ENCODE peak calls at places on chromosome 3, in six cellular contexts. N is tibial nerve, V is testis, Y is ovary, S is right lobe of liver, W is esophagus squamous epithelium. Q is an unnamed sample.
A peak's percentile ranks its signal among the peaks of the same experiment; 100 is the strongest.

GRCh38 chr3:27425896-27426565 is 56.8 kb upstream of the NEK10 start:
- DNase-seq in N (no peak), V (no peak), Y (no peak), S (no peak), W (no peak), Q (no peak)

GRCh38 chr3:116140100-116140689 is 305.1 kb downstream of the LSAMP start:
- DNase-seq in N (no peak), V (no peak), Y (no peak), S (no peak), W (no peak), Q (no peak)

GRCh38 chr3:126474498-126475410 is 937 bp downstream of the ZXDC start:
- DNase-seq in N (no peak), V (peak; percentile 49), Y (peak; percentile 59), S (peak; percentile 71), W (peak; percentile 22), Q (peak; percentile 72)

GRCh38 chr3:116256843-116257485 is 188.3 kb downstream of the LSAMP start:
- DNase-seq in N (no peak), V (no peak), Y (no peak), S (no peak), W (no peak), Q (no peak)

GRCh38 chr3:72480366-72480765 is 367.9 kb downstream of the SHQ1 start:
- DNase-seq in N (no peak), V (no peak), Y (no peak), S (no peak), W (no peak), Q (no peak)

GRCh38 chr3:158403013-158403412 is 168.0 kb upstream of the MLF1 start:
- DNase-seq in N (no peak), V (no peak), Y (no peak), S (no peak), W (no peak), Q (no peak)

GRCh38 chr3:174253221-174253620 is 605.9 kb upstream of the NAALADL2 start:
- DNase-seq in N (no peak), V (no peak), Y (no peak), S (no peak), W (no peak), Q (no peak)

GRCh38 chr3:142124243-142124642 is 25.1 kb downstream of the TFDP2 start:
- DNase-seq in N (no peak), V (no peak), Y (no peak), S (no peak), W (no peak), Q (no peak)

GRCh38 chr3:64571982-64572381 is 115.8 kb downstream of the ADAMTS9 start:
- DNase-seq in N (no peak), V (peak; percentile 67), Y (no peak), S (no peak), W (no peak), Q (no peak)

GRCh38 chr3:29581311-29581710 is 300.4 kb downstream of the RBMS3 start:
- DNase-seq in N (no peak), V (no peak), Y (no peak), S (no peak), W (no peak), Q (no peak)

GRCh38 chr3:177468816-177469590 is 271.7 kb upstream of the TBL1XR1 start:
- DNase-seq in N (no peak), V (no peak), Y (no peak), S (no peak), W (no peak), Q (no peak)
- H3K4me3 ChIP-seq in N (no peak overlapping the region), V (no peak overlapping the region), Y (no peak overlapping the region), S (no peak overlapping the region), W (no peak overlapping the region), Q (no peak overlapping the region)

GRCh38 chr3:49718419-49719213 is 868 bp downstream of the AMIGO3 start:
- DNase-seq in N (no peak), V (no peak), Y (no peak), S (peak; percentile 55), W (no peak), Q (peak; percentile 39)
- H3K27ac ChIP-seq in N (no peak overlapping the region), V (no peak overlapping the region), Y (no peak overlapping the region), S (no peak overlapping the region), W (peak overlapping the region; percentile 83), Q (no peak overlapping the region)

DNA sequence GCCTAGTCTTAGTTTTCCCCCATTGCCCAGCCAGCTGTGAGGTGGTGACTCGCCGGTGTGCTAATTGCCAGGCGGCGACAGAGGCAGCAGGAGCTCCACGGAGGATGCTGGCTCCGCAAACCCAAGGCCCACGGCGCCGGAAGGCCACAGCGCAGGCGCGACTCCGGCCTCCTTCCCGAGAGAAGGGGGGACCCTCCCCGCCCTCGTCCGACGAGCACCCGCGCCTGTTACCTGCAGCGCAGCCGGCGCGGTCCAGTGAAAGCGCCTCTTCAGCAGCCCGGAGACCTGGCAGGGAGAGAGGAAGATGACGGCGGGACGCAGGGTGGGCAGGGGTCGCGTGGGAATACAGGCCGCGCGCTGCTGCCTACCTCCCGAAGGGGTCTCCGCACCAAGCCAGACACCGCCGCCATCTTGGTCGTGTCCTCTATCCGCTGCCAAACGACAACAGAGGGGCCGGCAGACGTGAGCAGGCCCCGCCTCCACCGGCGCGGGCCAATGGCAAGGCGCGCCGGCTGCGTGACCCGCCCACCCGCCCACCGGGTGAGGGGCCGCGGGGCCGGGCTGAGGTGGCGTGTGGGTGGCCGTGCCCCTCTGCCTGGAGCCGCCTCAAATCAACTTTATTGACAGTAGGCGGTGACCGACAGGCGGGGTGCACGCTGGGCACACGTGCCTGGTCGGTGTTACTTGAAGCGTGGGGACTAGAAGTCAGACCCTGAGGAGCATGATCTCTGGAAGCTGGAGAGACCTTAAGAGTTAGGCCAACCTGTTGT is at the start of gene PDHB:
- DNase-seq in N (peak; percentile 76), V (peak; percentile 95), Y (peak; percentile 92), S (peak; percentile 93), W (peak; percentile 48), Q (peak; percentile 95)
- TF ChIP-seq POLR2A in N (peak; percentile 42), V (no peak), Y (peak; percentile 79), S (peak; percentile 83), W (no peak), Q (peak; percentile 72)

GRCh38 chr3:183114779-183115178 is 15.5 kb upstream of the MCCC1 start:
- DNase-seq in N (no peak), V (no peak), Y (no peak), S (no peak), W (no peak), Q (no peak)
- H3K4me3 ChIP-seq in N (no peak overlapping the region), V (no peak overlapping the region), Y (no peak overlapping the region), S (no peak overlapping the region), W (no peak overlapping the region), Q (no peak overlapping the region)

GRCh38 chr3:14913071-14913925 is 34.1 kb upstream of the NR2C2 start:
- DNase-seq in N (no peak), V (peak; percentile 7), Y (no peak), S (peak; percentile 37), W (no peak), Q (peak; percentile 39)
- H3K27ac ChIP-seq in N (no peak overlapping the region), V (no peak overlapping the region), Y (no peak overlapping the region), S (no peak overlapping the region), W (no peak overlapping the region), Q (no peak overlapping the region)

GRCh38 chr3:81985996-81986723 is 224.7 kb upstream of the GBE1 start:
- DNase-seq in N (no peak), V (peak; percentile 56), Y (no peak), S (no peak), W (no peak), Q (no peak)
- TF ChIP-seq POLR2A in N (no peak), V (no peak), Y (no peak), S (no peak), W (no peak), Q (no peak)

GRCh38 chr3:172903642-172904041 is 153.1 kb downstream of the ECT2 start:
- DNase-seq in N (no peak), V (no peak), Y (no peak), S (no peak), W (no peak), Q (peak; percentile 90)

GRCh38 chr3:172908871-172909270 is 158.3 kb downstream of the ECT2 start:
- DNase-seq in N (no peak), V (no peak), Y (no peak), S (no peak), W (no peak), Q (no peak)

GRCh38 chr3:172905480-172905850 is 154.9 kb downstream of the ECT2 start:
- DNase-seq in N (no peak), V (no peak), Y (no peak), S (no peak), W (no peak), Q (no peak)

DNA sequence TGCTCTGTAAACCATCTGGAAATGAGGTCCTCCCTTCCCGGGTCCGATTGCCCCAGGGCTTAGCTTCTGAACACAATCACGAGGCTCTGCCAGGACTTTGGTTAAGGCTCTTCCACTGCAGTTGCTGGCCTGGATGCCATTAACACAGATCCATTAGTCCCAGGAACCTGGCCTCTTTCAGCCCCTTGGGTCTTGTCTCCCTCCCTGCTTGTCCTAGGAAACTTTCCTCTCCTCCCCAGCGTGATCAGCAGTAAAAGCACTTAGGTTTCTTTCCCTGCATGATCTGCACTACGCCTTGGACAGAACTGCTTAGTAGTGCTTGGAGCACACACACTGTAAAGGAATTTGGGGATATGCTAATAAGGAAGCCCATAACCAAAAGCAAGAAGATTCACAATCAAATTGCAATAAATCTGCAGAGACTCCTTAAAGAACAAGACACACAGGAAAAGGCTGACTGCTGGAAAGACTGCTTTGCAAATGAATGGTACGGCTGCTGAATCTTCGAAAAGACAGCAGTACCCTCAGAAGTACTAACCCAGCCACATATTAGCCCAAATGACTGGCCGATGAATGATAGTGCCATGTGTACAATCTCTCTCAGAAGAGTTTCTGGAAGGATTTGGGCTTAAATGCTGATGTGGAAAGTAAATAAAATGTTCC is 154.4 kb downstream of the ECT2 start:
- DNase-seq in N (no peak), V (no peak), Y (no peak), S (no peak), W (no peak), Q (no peak)
- H3K4me3 ChIP-seq in N (no peak overlapping the region), V (no peak overlapping the region), Y (no peak overlapping the region), S (no peak overlapping the region), W (no peak overlapping the region), Q (no peak overlapping the region)

GRCh38 chr3:195859846-195860411 is 48.2 kb upstream of the MUC4 start:
- DNase-seq in N (no peak), V (no peak), Y (peak; percentile 28), S (no peak), W (no peak), Q (no peak)

GRCh38 chr3:195860456-195860855 is 47.9 kb downstream of the TNK2 start:
- DNase-seq in N (no peak), V (no peak), Y (no peak), S (no peak), W (no peak), Q (no peak)

GRCh38 chr3:195865752-195866151 is 42.6 kb downstream of the TNK2 start:
- DNase-seq in N (no peak), V (no peak), Y (no peak), S (peak; percentile 34), W (no peak), Q (no peak)

GRCh38 chr3:195866686-195867511 is 41.5 kb downstream of the TNK2 start:
- DNase-seq in N (no peak), V (no peak), Y (no peak), S (peak; percentile 40), W (no peak), Q (no peak)

GRCh38 chr3:195863121-195864061 is 45.0 kb downstream of the TNK2 start:
- DNase-seq in N (peak; percentile 83), V (peak; percentile 94), Y (peak; percentile 87), S (peak; percentile 92), W (no peak), Q (peak; percentile 97)
- H3K27ac ChIP-seq in N (peak overlapping the region; percentile 80), V (peak overlapping the region; percentile 50), Y (no peak overlapping the region), S (no peak overlapping the region), W (peak overlapping the region; percentile 94), Q (peak overlapping the region; percentile 70)

Q was measured in adrenal gland.